ENCODE peak calls at places on chromosome 15, in ten cellular contexts. V is mucosa of descending colon; A is stimulated activated effector memory CD8-positive, alpha-beta T cell treated with anti-CD3 and anti-CD28 coated beads, Interleukin-12 subunit alpha, Interleukin-12 subunit beta, amount 100 ng/mL, for 72 hours; P is astrocyte of the spinal cord; T is GM23248; X is heart left ventricle; J is colonic mucosa; D is NAMALWA; R is endodermal cell; S is stimulated activated CD4-positive, alpha-beta T cell treated with anti-CD3 and anti-CD28 coated beads, Interleukin-1b, Interleukin-23, amount 100 ng/mL, for 24 hours. W is an unnamed sample.

GRCh38 chr15:85116925-85117646 is 135.4 kb downstream of the PDE8A start:
- DNase-seq in P (no peak), T (no peak), S (no peak), V (no peak), D (no peak), A (no peak), J (no peak), R (no peak), X (no peak), W (no peak)

GRCh38 chr15:92444631-92445030 is 51.0 kb downstream of the ST8SIA2 start:
- DNase-seq in V (no peak), D (no peak), A (no peak), T (no peak), X (no peak), J (no peak), P (no peak), S (no peak), R (no peak), W (no peak)

GRCh38 chr15:88605507-88606436 is 15.4 kb upstream of the AEN start:
- DNase-seq in S (no peak), V (no peak), J (no peak), X (peak; percentile 70), D (no peak), T (peak; percentile 60), R (peak; percentile 95), P (peak; percentile 19), A (no peak), W (peak; percentile 35)

GRCh38 chr15:74799843-74800558 is 12.6 kb upstream of the LMAN1L start:
- DNase-seq in T (peak; percentile 70), V (peak; percentile 91), J (peak; percentile 89), X (peak; percentile 82), A (peak; percentile 95), S (peak; percentile 65), R (peak; percentile 93), P (peak; percentile 39), D (peak; percentile 86), W (peak; percentile 72)

GRCh38 chr15:25734680-25735355 is 128.3 kb downstream of the ATP10A start:
- DNase-seq in J (no peak), R (no peak), V (no peak), T (no peak), X (no peak), A (no peak), S (no peak), P (no peak), D (no peak), W (no peak)

GRCh38 chr15:71812966-71813722 is 2.8 kb downstream of the NR2E3 start:
- DNase-seq in T (peak; percentile 40), D (no peak), P (no peak), X (peak; percentile 76), A (no peak), R (no peak), J (no peak), V (no peak), S (no peak), W (no peak)

GRCh38 chr15:78207641-78208340 is 26.6 kb downstream of the ACSBG1 start:
- DNase-seq in T (no peak), S (no peak), V (no peak), D (no peak), A (peak; percentile 22), X (no peak), R (no peak), J (peak; percentile 16), P (no peak), W (no peak)

GRCh38 chr15:81011593-81011992 is 10.9 kb downstream of the TLNRD1 start:
- DNase-seq in R (no peak), T (peak; percentile 78), A (no peak), S (no peak), J (no peak), P (peak; percentile 20), X (no peak), D (no peak), V (no peak), W (no peak)

GRCh38 chr15:80893777-80894176 is 95.8 kb downstream of the MESD start:
- DNase-seq in J (peak; percentile 30), V (no peak), A (no peak), D (no peak), T (peak; percentile 79), P (no peak), R (no peak), X (peak; percentile 51), S (no peak), W (no peak)

GRCh38 chr15:95556866-95557225 is 773.7 kb upstream of the NR2F2 start:
- DNase-seq in R (no peak), S (no peak), J (no peak), X (no peak), T (no peak), V (no peak), P (peak; percentile 93), A (no peak), D (no peak), W (peak; percentile 40)

GRCh38 chr15:65790692-65791334 is 1.3 kb downstream of the DENND4A start:
- DNase-seq in P (no peak), D (peak; percentile 83), R (no peak), X (no peak), T (peak; percentile 57), J (no peak), V (no peak), S (no peak), A (no peak), W (peak; percentile 25)

GRCh38 chr15:75235760-75236729 is 22.1 kb upstream of the GOLGA6C start:
- DNase-seq in J (no peak), A (no peak), X (peak; percentile 60), D (no peak), P (no peak), V (no peak), S (no peak), R (no peak), T (no peak), W (no peak)

GRCh38 chr15:29789871-29790270 is 32.4 kb downstream of the TJP1 start:
- DNase-seq in D (no peak), T (no peak), P (no peak), A (no peak), S (no peak), J (no peak), V (no peak), R (no peak), X (no peak), W (peak; percentile 49)

GRCh38 chr15:101497484-101498034 is 8.1 kb upstream of the PCSK6 start:
- DNase-seq in D (no peak), J (peak; percentile 53), A (peak; percentile 38), S (no peak), P (no peak), T (no peak), X (no peak), V (peak; percentile 77), R (no peak), W (no peak)

GRCh38 chr15:92970656-92971055 is 70.5 kb downstream of the CHD2 start:
- DNase-seq in X (no peak), V (no peak), R (no peak), D (no peak), S (no peak), P (no peak), A (no peak), J (no peak), T (peak; percentile 28), W (no peak)

GRCh38 chr15:45083223-45083622 is 30.7 kb downstream of the DUOX2 start:
- DNase-seq in R (no peak), S (no peak), T (no peak), D (no peak), P (no peak), J (no peak), A (no peak), X (no peak), V (no peak), W (no peak)

GRCh38 chr15:40048155-40048792 is 9.3 kb upstream of the SRP14 start:
- DNase-seq in R (no peak), S (no peak), D (peak; percentile 69), J (no peak), V (peak; percentile 81), P (no peak), T (no peak), A (peak; percentile 62), X (no peak), W (no peak)

GRCh38 chr15:93485922-93486327 is 396.9 kb upstream of the RGMA start:
- DNase-seq in V (no peak), R (no peak), T (no peak), P (no peak), S (no peak), A (no peak), J (peak; percentile 37), X (peak; percentile 60), D (no peak), W (no peak)

GRCh38 chr15:35690698-35691116 is 144.7 kb upstream of the DPH6 start:
- DNase-seq in T (peak; percentile 60), D (no peak), R (no peak), X (peak; percentile 30), P (peak; percentile 92), V (no peak), A (no peak), J (no peak), S (no peak), W (no peak)

GRCh38 chr15:44710236-44711088 is 661 bp downstream of the PATL2 start:
- DNase-seq in D (peak; percentile 75), T (peak; percentile 65), V (no peak), P (peak; percentile 43), X (peak; percentile 56), S (no peak), J (peak; percentile 59), R (no peak), A (peak; percentile 71), W (peak; percentile 52)

GRCh38 chr15:29944925-29945324 is 122.7 kb upstream of the TJP1 start:
- DNase-seq in T (peak; percentile 7), V (no peak), R (no peak), A (no peak), D (no peak), P (no peak), X (no peak), S (no peak), J (no peak), W (no peak)

GRCh38 chr15:101488300-101489164 is 975 bp downstream of the PCSK6 start:
- DNase-seq in D (no peak), X (no peak), S (no peak), A (no peak), T (no peak), V (no peak), R (peak; percentile 63), J (no peak), P (no peak), W (no peak)

GRCh38 chr15:83053151-83053550 is 13.9 kb downstream of the BTBD1 start:
- DNase-seq in A (no peak), S (no peak), X (no peak), T (peak; percentile 76), J (no peak), V (no peak), P (peak; percentile 56), D (no peak), R (no peak), W (peak; percentile 66)

GRCh38 chr15:80743189-80743833 is 35.9 kb upstream of the CEMIP start:
- DNase-seq in J (peak; percentile 47), P (peak; percentile 30), X (no peak), S (no peak), T (no peak), R (no peak), V (no peak), A (no peak), D (no peak), W (peak; percentile 10)

GRCh38 chr15:34837246-34838016 is 42.1 kb upstream of the ACTC1 start:
- DNase-seq in V (no peak), P (peak; percentile 71), R (no peak), D (no peak), T (peak; percentile 90), J (no peak), S (no peak), A (no peak), X (no peak), W (peak; percentile 90)

GRCh38 chr15:67997996-67998395 is 56.1 kb upstream of the PIAS1 start:
- DNase-seq in V (no peak), D (no peak), A (no peak), S (no peak), T (peak; percentile 46), R (no peak), J (peak; percentile 48), P (peak; percentile 9), X (no peak), W (peak; percentile 64)

GRCh38 chr15:43779016-43779415 is 2.2 kb upstream of the ELL3 start:
- DNase-seq in V (no peak), T (no peak), P (no peak), D (no peak), R (no peak), J (no peak), A (no peak), X (no peak), S (no peak), W (no peak)

GRCh38 chr15:40058476-40059140 is 19.6 kb upstream of the SRP14 start:
- DNase-seq in X (no peak), R (peak; percentile 10), V (no peak), D (no peak), J (no peak), A (no peak), P (peak; percentile 46), S (no peak), T (peak; percentile 63), W (peak; percentile 55)